ENCODE peak calls at places on chromosomes 13 and 19, in four cellular contexts. G, Y, B and W are unnamed samples.

GRCh38 chr13:94298346-94298745 is 181.1 kb downstream of the DCT start:
- DNase-seq in G (peak), Y (no peak), B (no peak), W (no peak)

GRCh38 chr13:106566682-106567420 is 1.1 kb downstream of the ARGLU1 start:
- DNase-seq in G (peak), Y (no peak), B (no peak), W (no peak)

GRCh38 chr19:33133438-33134031 is 1.6 kb downstream of the WDR88 start:
- DNase-seq in G (no peak), Y (no peak), B (no peak), W (no peak)

GRCh38 chr19:29878973-29879654 is 62.9 kb upstream of the URI1 start:
- DNase-seq in G (peak), Y (no peak), B (no peak), W (no peak)

GRCh38 chr19:1189419-1189818 is 15.4 kb upstream of the SBNO2 start:
- DNase-seq in G (no peak), Y (no peak), B (no peak), W (no peak)

GRCh38 chr13:75473472-75473871 is 8.5 kb downstream of the TBC1D4 start:
- DNase-seq in G (no peak), Y (no peak), B (no peak), W (no peak)

GRCh38 chr19:2529473-2529918 is 53.6 kb downstream of the GADD45B start:
- DNase-seq in G (peak), Y (no peak), B (no peak), W (no peak)

GRCh38 chr19:45171211-45171623 is 6.8 kb downstream of the TRAPPC6A start:
- DNase-seq in G (no peak), Y (peak), B (no peak), W (peak)

GRCh38 chr13:44352202-44352601 is 21.4 kb upstream of the SERP2 start:
- DNase-seq in G (no peak), Y (no peak), B (no peak), W (no peak)

GRCh38 chr13:36363464-36363863 is 17.3 kb upstream of the SPART start:
- DNase-seq in G (no peak), Y (no peak), B (no peak), W (no peak)

GRCh38 chr13:62300021-62300420 is 884.4 kb upstream of the PCDH20 start:
- DNase-seq in G (no peak), Y (no peak), B (no peak), W (no peak)

GRCh38 chr13:80783926-80784325 is 443.0 kb upstream of the SPRY2 start:
- DNase-seq in G (peak), Y (no peak), B (no peak), W (no peak)

GRCh38 chr13:95707035-95707434 is 30.1 kb downstream of the DNAJC3 start:
- DNase-seq in G (no peak), Y (no peak), B (no peak), W (no peak)

GRCh38 chr13:113207890-113208423 is 512 bp downstream of the PCID2 start:
- DNase-seq in G (peak), Y (no peak), B (no peak), W (no peak)

GRCh38 chr13:97057196-97057595 is 62.9 kb upstream of the OXGR1 start:
- DNase-seq in G (no peak), Y (no peak), B (no peak), W (no peak)